ENCODE peak calls at places on chromosome 20, in nine cellular contexts. Y is esophagus squamous epithelium, A is MM.1S, I is dorsolateral prefrontal cortex, F is neural progenitor cell, Z is fibroblast of pulmonary artery, X is lower leg skin, O is tibial nerve, J is heart right ventricle. N is an unnamed sample.

GRCh38 chr20:38790210-38791053 is 15.1 kb upstream of the PPP1R16B start:
- DNase-seq in I (no peak), A (no peak), J (no peak), Y (no peak), Z (peak; percentile 67), X (no peak), O (no peak), F (peak; percentile 79), N (peak; percentile 90)

GRCh38 chr20:58523072-58523681 is 8.0 kb upstream of the APCDD1L start:
- DNase-seq in I (no peak), A (no peak), Y (no peak), Z (no peak), F (peak; percentile 56), J (no peak), X (peak; percentile 59), O (no peak), N (peak; percentile 44)

GRCh38 chr20:15475483-15475882 is 1097.8 kb downstream of the KIF16B start:
- DNase-seq in F (no peak), Y (no peak), J (peak; percentile 36), O (peak; percentile 19), X (no peak), I (no peak), Z (no peak), A (peak; percentile 63), N (no peak)

GRCh38 chr20:18506744-18507143 is 996 bp upstream of the SEC23B start:
- DNase-seq in I (no peak), O (no peak), J (no peak), F (no peak), X (no peak), Y (no peak), Z (no peak), A (no peak), N (no peak)

GRCh38 chr20:48209102-48209501 is 423.8 kb upstream of the SULF2 start:
- DNase-seq in J (no peak), I (no peak), X (no peak), F (no peak), O (no peak), Y (no peak), A (no peak), Z (no peak), N (no peak)

GRCh38 chr20:15496501-15497039 is 1076.7 kb downstream of the KIF16B start:
- DNase-seq in Z (no peak), Y (no peak), X (no peak), A (no peak), J (no peak), O (no peak), F (no peak), I (no peak), N (no peak)

GRCh38 chr20:3046677-3047462 is 1.0 kb downstream of the MRPS26 start:
- DNase-seq in A (no peak), O (no peak), X (no peak), I (peak; percentile 12), Z (peak; percentile 11), F (no peak), Y (no peak), J (no peak), N (no peak)

GRCh38 chr20:23228912-23229311 is 121.7 kb upstream of the NXT1 start:
- DNase-seq in F (no peak), I (no peak), J (no peak), O (no peak), X (no peak), Y (no peak), Z (peak; percentile 86), A (no peak), N (no peak)

GRCh38 chr20:9515211-9515580 is 806 bp downstream of the LAMP5 start:
- DNase-seq in Z (no peak), J (no peak), Y (no peak), X (no peak), I (no peak), A (peak; percentile 37), F (no peak), O (no peak), N (no peak)

GRCh38 chr20:8654486-8654885 is 414.4 kb upstream of the PLCB4 start:
- DNase-seq in Z (no peak), F (no peak), I (no peak), Y (no peak), J (no peak), O (no peak), X (no peak), A (no peak), N (no peak)

GRCh38 chr20:44911264-44911921 is 1.5 kb downstream of the PABPC1L start:
- DNase-seq in O (no peak), Z (peak; percentile 62), A (peak; percentile 38), F (peak; percentile 88), J (no peak), X (peak; percentile 83), I (no peak), Y (no peak), N (peak; percentile 90)

GRCh38 chr20:36396847-36397246 is 90.7 kb downstream of the DLGAP4 start:
- DNase-seq in O (no peak), Z (no peak), A (no peak), Y (no peak), X (no peak), J (no peak), F (no peak), I (no peak), N (no peak)
- TF ChIP-seq CTCF in O (no peak), Z (no peak), A (no peak), Y (no peak), X (no peak), J (no peak), F (no peak), I (no peak), N (no peak)

DNA sequence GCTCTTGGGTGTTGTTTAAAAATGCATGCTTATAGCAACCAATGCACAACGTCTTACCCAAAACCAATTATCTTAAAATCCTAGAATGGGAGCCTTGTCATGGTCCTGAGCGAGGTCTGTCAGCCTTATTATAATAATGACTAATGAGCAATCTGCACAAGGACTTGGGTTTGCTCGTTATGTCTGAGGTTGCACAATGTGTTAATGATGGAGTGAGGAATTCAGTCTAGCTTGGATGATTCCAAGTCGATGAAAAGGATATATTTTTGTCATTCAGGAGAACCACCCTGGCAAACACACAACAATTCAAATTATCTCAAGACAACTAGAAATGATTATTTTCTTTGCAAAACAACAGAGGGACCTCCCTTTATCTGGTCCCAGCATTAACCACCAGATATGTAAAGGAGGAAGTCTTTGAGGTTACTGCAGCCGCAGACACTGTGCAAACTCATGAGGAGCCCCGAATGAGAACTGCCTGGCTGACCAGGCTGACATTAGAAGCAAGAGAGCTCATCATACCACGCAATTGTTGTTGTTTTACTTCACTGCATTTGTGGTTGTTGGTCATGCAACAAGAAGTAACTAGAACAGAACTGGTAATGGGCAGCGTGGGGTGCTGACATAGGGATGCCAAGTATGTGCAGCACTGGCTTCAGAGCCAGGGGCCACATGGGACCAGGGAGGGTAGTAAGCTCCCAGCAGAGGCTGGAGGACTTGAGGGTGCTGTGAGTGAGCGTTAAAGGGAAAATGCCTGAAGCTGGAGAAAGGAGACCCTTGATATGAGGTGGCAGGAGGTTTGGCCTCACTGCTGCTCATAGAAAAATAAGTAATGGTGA is 488.3 kb downstream of the CDH26 start:
- DNase-seq in A (peak; percentile 30), F (no peak), Y (no peak), Z (no peak), X (no peak), O (no peak), J (no peak), I (no peak), N (no peak)
- H3K4me3 ChIP-seq in A (no peak overlapping the region), F (no peak overlapping the region), Y (no peak overlapping the region), Z (no peak overlapping the region), X (no peak overlapping the region), O (no peak overlapping the region), J (no peak overlapping the region), I (no peak overlapping the region), N (no peak overlapping the region)

GRCh38 chr20:11919571-11919970 is 1.9 kb downstream of the BTBD3 start:
- DNase-seq in I (no peak), A (peak; percentile 19), Z (no peak), O (no peak), J (no peak), X (no peak), Y (no peak), F (no peak), N (no peak)

GRCh38 chr20:11920083-11920482 is 2.4 kb downstream of the BTBD3 start:
- DNase-seq in A (no peak), Y (no peak), Z (no peak), X (no peak), F (no peak), J (no peak), O (no peak), I (no peak), N (no peak)

GRCh38 chr20:11919046-11919445 is 1.4 kb downstream of the BTBD3 start:
- DNase-seq in Y (no peak), A (peak; percentile 83), I (peak; percentile 53), X (no peak), O (no peak), Z (peak; percentile 42), J (peak; percentile 24), F (peak; percentile 8), N (no peak)

GRCh38 chr20:11918280-11918952 is 723 bp downstream of the BTBD3 start:
- DNase-seq in O (no peak), F (no peak), A (no peak), Z (peak; percentile 24), X (no peak), I (no peak), J (no peak), Y (no peak), N (no peak)

DNA sequence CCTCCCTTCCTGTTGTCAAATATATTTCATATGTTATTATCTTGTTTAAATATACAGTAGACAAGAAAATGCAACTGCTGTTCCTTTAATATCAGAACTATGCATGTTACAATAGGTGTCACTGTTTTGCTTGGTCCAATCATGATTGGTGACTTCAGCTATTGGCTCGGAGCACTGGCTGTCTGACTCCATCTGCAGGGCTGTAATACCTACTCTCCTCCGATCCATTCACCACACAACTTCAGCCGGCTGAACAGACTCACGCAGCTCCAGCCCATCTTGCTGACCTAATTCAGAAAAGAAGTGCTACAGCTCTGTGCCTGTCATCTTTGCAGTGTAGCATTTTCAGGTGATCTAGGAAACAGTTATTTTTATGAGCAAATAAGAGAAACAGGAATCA is at the start of gene BTBD3:
- DNase-seq in I (peak; percentile 55), A (peak; percentile 93), Z (peak; percentile 77), X (no peak), O (no peak), Y (no peak), J (peak; percentile 37), F (peak; percentile 16), N (no peak)
- TF ChIP-seq CTCF in I (no peak), A (peak; percentile 23), Z (peak; percentile 3), X (no peak), O (no peak), Y (no peak), J (peak; percentile 10), F (no peak), N (peak; percentile 33)

DNA sequence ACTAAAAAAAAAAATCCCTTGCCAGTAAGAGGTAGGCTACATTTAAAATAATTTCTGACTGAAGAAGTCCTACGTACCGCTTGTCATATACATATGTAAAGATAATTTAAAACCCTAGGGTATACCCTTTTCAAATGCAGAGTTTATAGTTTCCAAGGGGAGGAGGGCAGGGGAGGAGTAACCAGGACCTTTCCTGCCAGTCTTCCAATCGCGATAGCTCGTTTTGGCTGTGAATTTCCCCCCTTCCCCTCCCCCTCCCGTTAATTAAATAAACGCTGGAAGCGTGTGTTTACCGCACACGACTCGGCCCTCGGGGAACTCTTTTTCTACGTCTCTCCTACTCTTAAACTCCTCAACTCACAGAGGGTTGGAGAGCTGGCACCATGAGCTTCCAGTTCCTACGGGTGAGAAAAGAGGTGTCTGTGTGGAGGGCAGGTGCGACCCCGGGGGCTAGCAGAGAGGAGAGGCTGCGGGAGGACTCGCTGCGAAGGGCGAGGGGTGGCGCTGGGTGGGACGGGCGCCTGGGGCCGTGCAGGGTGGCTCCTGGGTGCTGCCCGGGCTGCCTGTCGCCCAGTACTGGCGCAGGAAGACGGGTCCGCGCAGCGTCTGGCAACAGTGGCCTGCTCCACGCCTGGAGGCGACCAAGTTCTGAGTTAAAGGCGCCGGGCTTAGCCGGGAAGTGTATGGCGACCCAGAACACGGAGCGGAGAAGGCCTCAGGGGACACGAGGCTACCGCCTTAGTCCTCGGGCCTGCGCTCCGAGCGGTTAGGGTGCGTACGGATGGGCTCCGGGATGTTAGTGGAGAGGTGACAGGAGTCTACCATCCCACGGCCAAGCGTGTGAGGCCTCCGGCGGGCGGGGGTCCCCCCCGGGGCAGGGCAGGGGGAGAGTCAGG is 4.1 kb upstream of the TFAP2C start:
- DNase-seq in A (no peak), F (peak; percentile 55), J (no peak), O (no peak), I (no peak), X (no peak), Z (no peak), Y (no peak), N (no peak)
- H3K4me3 ChIP-seq in A (no peak overlapping the region), F (peak overlapping the region; percentile 47), J (no peak overlapping the region), O (no peak overlapping the region), I (no peak overlapping the region), X (no peak overlapping the region), Z (no peak overlapping the region), Y (no peak overlapping the region), N (no peak overlapping the region)